ENCODE peak calls at places on chromosomes 3 and 15, in nine cellular contexts. B is PC-3, F is GM23248, S is neural progenitor cell, O is hepatocyte, M is GM23338, H is SK-N-SH, P is MM.1S, K is HCT116. X is an unnamed sample.

GRCh38 chr3:61080737-61081445 is 170.4 kb downstream of the FHIT start:
- DNase-seq in B (no peak), F (no peak), S (peak; percentile 48), O (no peak), M (peak; percentile 21), H (no peak), P (no peak), K (no peak), X (no peak)

GRCh38 chr15:43212299-43212698 is 8.5 kb downstream of the EPB42 start:
- DNase-seq in B (no peak), F (no peak), S (no peak), O (no peak), M (no peak), H (peak; percentile 75), P (no peak), K (no peak), X (no peak)

GRCh38 chr3:185188816-185189215 is 36.0 kb upstream of the C3orf70 start:
- DNase-seq in B (no peak), F (no peak), S (no peak), O (no peak), M (no peak), H (no peak), P (peak; percentile 21), K (no peak), X (no peak)

GRCh38 chr3:111473550-111473949 is 68.4 kb upstream of the CD96 start:
- DNase-seq in B (no peak), F (no peak), S (peak; percentile 16), O (no peak), M (peak; percentile 52), H (no peak), P (no peak), K (peak; percentile 6), X (no peak)

GRCh38 chr3:127141921-127142730 is 50.8 kb upstream of the PRR23E start:
- DNase-seq in B (peak; percentile 14), F (no peak), S (no peak), O (peak; percentile 88), M (no peak), H (peak; percentile 90), P (no peak), K (no peak), X (no peak)

GRCh38 chr3:154904328-154904727 is 175.8 kb upstream of the MME start:
- DNase-seq in B (peak; percentile 53), F (peak; percentile 53), S (peak; percentile 33), O (peak; percentile 13), M (peak; percentile 78), H (peak; percentile 26), P (peak; percentile 51), K (peak; percentile 33), X (peak; percentile 66)

GRCh38 chr3:190863119-190863465 is 598 bp upstream of the GMNC start:
- DNase-seq in B (peak; percentile 19), F (peak; percentile 29), S (no peak), O (no peak), M (no peak), H (no peak), P (peak; percentile 36), K (no peak), X (no peak)

GRCh38 chr15:29225534-29226224 is 43.9 kb downstream of the NSMCE3 start:
- DNase-seq in B (no peak), F (no peak), S (no peak), O (no peak), M (no peak), H (no peak), P (no peak), K (no peak), X (no peak)

GRCh38 chr3:31399270-31399669 is 133.5 kb upstream of the STT3B start:
- DNase-seq in B (no peak), F (no peak), S (no peak), O (no peak), M (no peak), H (no peak), P (no peak), K (no peak), X (no peak)

GRCh38 chr3:4062621-4063020 is 240.5 kb upstream of the SETMAR start:
- DNase-seq in B (no peak), F (no peak), S (no peak), O (no peak), M (no peak), H (no peak), P (no peak), K (no peak), X (no peak)

GRCh38 chr3:99706410-99706809 is 68.0 kb downstream of the COL8A1 start:
- DNase-seq in B (no peak), F (no peak), S (no peak), O (no peak), M (no peak), H (no peak), P (peak; percentile 2), K (no peak), X (no peak)

GRCh38 chr3:99700637-99701268 is 62.4 kb downstream of the COL8A1 start:
- DNase-seq in B (no peak), F (peak; percentile 74), S (no peak), O (no peak), M (no peak), H (no peak), P (peak; percentile 1), K (no peak), X (no peak)

GRCh38 chr3:99702953-99703352 is 64.6 kb downstream of the COL8A1 start:
- DNase-seq in B (no peak), F (no peak), S (no peak), O (no peak), M (no peak), H (no peak), P (no peak), K (no peak), X (no peak)

GRCh38 chr3:99703535-99703934 is 65.1 kb downstream of the COL8A1 start:
- DNase-seq in B (no peak), F (no peak), S (no peak), O (no peak), M (no peak), H (no peak), P (peak; percentile 3), K (no peak), X (no peak)

DNA sequence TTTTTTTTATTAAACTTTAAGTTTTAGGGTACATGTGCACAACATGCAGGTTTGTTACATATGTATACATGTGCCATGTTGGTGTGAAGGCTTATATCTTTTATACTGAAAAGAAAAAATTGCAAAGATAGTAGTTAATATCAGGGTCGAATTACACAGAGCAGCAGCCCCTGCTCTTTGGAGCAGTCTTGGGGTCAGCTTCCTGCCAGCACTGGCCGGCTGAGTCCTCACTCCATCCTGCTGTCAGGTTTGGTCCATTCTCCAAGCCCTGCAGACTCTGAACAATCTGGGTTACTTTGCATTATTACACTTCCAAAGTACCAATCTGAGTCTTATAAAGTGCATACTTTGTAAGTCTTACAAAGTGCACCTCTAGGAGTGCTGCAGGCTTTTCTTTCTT is 66.0 kb downstream of the COL8A1 start:
- DNase-seq in B (no peak), F (no peak), S (no peak), O (no peak), M (peak; percentile 3), H (no peak), P (no peak), K (no peak), X (no peak)
- H3K4me3 ChIP-seq in B (no peak overlapping the region), F (no peak overlapping the region), S (no peak overlapping the region), O (no peak overlapping the region), M (no peak overlapping the region), H (no peak overlapping the region), P (no peak overlapping the region), K (no peak overlapping the region), X (no peak overlapping the region)

GRCh38 chr3:28758115-28758514 is 409.5 kb upstream of the AZI2 start:
- DNase-seq in B (no peak), F (no peak), S (no peak), O (no peak), M (no peak), H (no peak), P (no peak), K (no peak), X (no peak)
- H3K4me2 ChIP-seq in B (no peak overlapping the region), F (no peak overlapping the region), S (no peak overlapping the region), O (no peak overlapping the region), M (no peak overlapping the region), H (no peak overlapping the region), P (no peak overlapping the region), K (no peak overlapping the region), X (no peak overlapping the region)

DNA sequence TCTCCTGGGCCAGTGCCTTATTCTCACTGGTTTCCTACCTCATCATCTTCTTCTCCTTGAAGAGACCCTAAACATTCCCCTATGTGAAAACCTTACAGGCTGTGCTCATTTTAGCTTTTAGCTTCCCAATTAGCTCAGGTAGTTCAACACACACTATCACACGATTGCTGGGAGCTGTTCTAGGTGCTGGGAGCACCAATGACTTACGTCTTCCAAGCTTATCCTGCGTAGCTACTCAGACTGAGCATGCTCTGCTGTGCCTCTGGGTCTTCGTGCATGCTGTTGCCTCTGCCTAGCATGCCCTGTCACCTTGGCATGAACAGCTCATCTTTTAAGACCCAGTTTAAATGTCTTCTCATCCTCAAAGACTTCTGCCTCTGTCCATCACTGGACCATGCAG is 55.7 kb upstream of the APEH start:
- DNase-seq in B (no peak), F (no peak), S (peak; percentile 20), O (no peak), M (peak; percentile 10), H (no peak), P (no peak), K (no peak), X (no peak)
- TF ChIP-seq EZH2phosphoT487 in B (no peak), F (no peak), S (no peak), O (no peak), M (no peak), H (no peak), P (no peak), K (no peak), X (no peak)

GRCh38 chr3:169657351-169658124 is 6.0 kb downstream of the MECOM start:
- DNase-seq in B (peak; percentile 76), F (no peak), S (no peak), O (peak; percentile 51), M (no peak), H (no peak), P (no peak), K (no peak), X (no peak)

GRCh38 chr3:169659858-169660614 is 3.5 kb downstream of the MECOM start:
- DNase-seq in B (no peak), F (no peak), S (peak; percentile 73), O (no peak), M (peak; percentile 71), H (peak; percentile 8), P (no peak), K (no peak), X (no peak)

GRCh38 chr3:169660709-169661566 is 2.6 kb downstream of the MECOM start:
- DNase-seq in B (no peak), F (peak; percentile 50), S (peak; percentile 67), O (peak; percentile 30), M (peak; percentile 53), H (peak; percentile 29), P (peak; percentile 67), K (no peak), X (no peak)

GRCh38 chr3:169659096-169659521 is 4.4 kb downstream of the MECOM start:
- DNase-seq in B (no peak), F (no peak), S (peak; percentile 60), O (no peak), M (peak; percentile 62), H (peak; percentile 31), P (no peak), K (no peak), X (no peak)

DNA sequence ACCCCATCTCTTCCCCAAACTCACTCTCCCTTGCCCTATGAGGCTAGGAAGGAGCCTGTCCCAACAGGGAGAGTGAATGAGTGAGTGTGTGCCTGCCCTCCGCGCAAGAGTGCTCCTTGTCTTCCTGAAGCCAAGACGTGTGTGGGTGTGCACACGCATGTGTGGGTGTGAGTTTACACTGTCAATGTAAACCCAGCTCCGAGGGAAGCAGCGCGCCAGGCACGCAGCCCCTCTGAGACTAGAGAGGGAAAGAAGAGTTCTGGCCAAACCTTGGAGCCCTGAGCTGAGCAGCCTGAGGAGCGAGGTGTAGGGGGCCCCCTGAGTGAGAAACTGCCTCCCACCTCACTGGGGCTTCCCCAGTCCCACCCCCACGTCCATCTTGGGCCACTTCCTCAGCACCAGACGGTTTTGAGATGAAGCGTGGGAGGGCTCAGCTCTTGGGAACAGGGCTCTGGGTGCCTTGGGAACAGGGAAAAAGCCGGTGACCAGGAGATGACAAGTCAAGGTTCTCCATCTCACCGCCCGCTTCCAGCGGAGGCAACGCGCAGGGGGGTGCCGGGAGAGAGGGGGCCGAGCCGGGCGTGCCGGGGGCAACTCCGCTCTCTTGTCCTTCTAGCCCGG is 5.1 kb downstream of the MECOM start:
- DNase-seq in B (no peak), F (no peak), S (peak; percentile 54), O (peak; percentile 39), M (peak; percentile 57), H (peak; percentile 26), P (no peak), K (no peak), X (no peak)
- H3K4me3 ChIP-seq in B (no peak overlapping the region), F (no peak overlapping the region), S (peak overlapping the region; percentile 86), O (no peak overlapping the region), M (peak overlapping the region; percentile 61), H (no peak overlapping the region), P (no peak overlapping the region), K (no peak overlapping the region), X (no peak overlapping the region)